ENCODE peak calls at places on chromosomes 2 and 18, in six cellular contexts. J is uterus, B is fibroblast of lung, F is HCT116, M is GM23338, I is colonic mucosa. Z is an unnamed sample.

GRCh38 chr2:181077128-181077709 is 96.8 kb downstream of the UBE2E3 start:
- DNase-seq in J (no peak), B (peak), F (peak), M (peak), I (peak), Z (peak)

GRCh38 chr18:3256693-3257626 is 5.0 kb upstream of the MYL12B start:
- DNase-seq in J (no peak), B (no peak), F (no peak), M (no peak), I (peak), Z (no peak)

GRCh38 chr18:33010149-33010548 is 237.3 kb upstream of the KLHL14 start:
- DNase-seq in J (no peak), B (no peak), F (no peak), M (peak), I (no peak), Z (no peak)

GRCh38 chr2:3457524-3458395 is 61.6 kb downstream of the ADI1 start:
- DNase-seq in J (no peak), B (no peak), F (no peak), M (no peak), I (no peak), Z (no peak)

GRCh38 chr2:601387-601698 is 75.9 kb downstream of the TMEM18 start:
- DNase-seq in J (no peak), B (no peak), F (no peak), M (no peak), I (no peak), Z (no peak)

GRCh38 chr2:50315366-50315765 is 716.6 kb downstream of the NRXN1 start:
- DNase-seq in J (no peak), B (no peak), F (no peak), M (no peak), I (no peak), Z (no peak)

GRCh38 chr2:166841679-166842078 is 46.6 kb upstream of the XIRP2 start:
- DNase-seq in J (no peak), B (no peak), F (no peak), M (peak), I (no peak), Z (no peak)

GRCh38 chr2:71751590-71751989 is 298.2 kb downstream of the DYSF start:
- DNase-seq in J (no peak), B (no peak), F (no peak), M (no peak), I (no peak), Z (no peak)

GRCh38 chr2:134491796-134492441 is 226.9 kb downstream of the TMEM163 start:
- DNase-seq in J (no peak), B (no peak), F (peak), M (no peak), I (no peak), Z (peak)

GRCh38 chr2:219638217-219638947 is 11.0 kb downstream of the SLC4A3 start:
- DNase-seq in J (peak), B (no peak), F (no peak), M (peak), I (no peak), Z (peak)

GRCh38 chr18:61308795-61309393 is 24.3 kb upstream of the CDH20 start:
- DNase-seq in J (no peak), B (no peak), F (no peak), M (no peak), I (no peak), Z (no peak)

GRCh38 chr2:9630001-9630749 is 622 bp downstream of the YWHAQ start:
- DNase-seq in J (peak), B (peak), F (peak), M (peak), I (peak), Z (peak)

GRCh38 chr18:28735731-28736130 is 558.8 kb upstream of the CDH2 start:
- DNase-seq in J (no peak), B (peak), F (no peak), M (no peak), I (no peak), Z (peak)

GRCh38 chr2:43114210-43114609 is 112.2 kb downstream of the ZFP36L2 start:
- DNase-seq in J (no peak), B (no peak), F (no peak), M (no peak), I (no peak), Z (peak)

GRCh38 chr18:61896767-61897166 is 4.0 kb upstream of the RNF152 start:
- DNase-seq in J (peak), B (peak), F (no peak), M (no peak), I (peak), Z (peak)

GRCh38 chr2:136185991-136186771 is 68.2 kb upstream of the CXCR4 start:
- DNase-seq in J (no peak), B (no peak), F (no peak), M (no peak), I (no peak), Z (no peak)

GRCh38 chr2:232870766-232871371 is 805 bp downstream of the SNORC start:
- DNase-seq in J (no peak), B (no peak), F (no peak), M (no peak), I (no peak), Z (no peak)

GRCh38 chr2:217941886-217942728 is 60.7 kb downstream of the TNS1 start:
- DNase-seq in J (no peak), B (no peak), F (no peak), M (no peak), I (no peak), Z (no peak)

GRCh38 chr2:231188506-231189170 is 9.8 kb upstream of the ARMC9 start:
- DNase-seq in J (no peak), B (no peak), F (no peak), M (no peak), I (no peak), Z (no peak)

GRCh38 chr2:1153959-1154358 is 203.3 kb downstream of the SNTG2 start:
- DNase-seq in J (peak), B (no peak), F (no peak), M (no peak), I (peak), Z (no peak)

GRCh38 chr2:144713410-144713809 is 193.5 kb upstream of the ZEB2 start:
- DNase-seq in J (no peak), B (no peak), F (no peak), M (no peak), I (no peak), Z (no peak)

GRCh38 chr18:80200171-80200931 is 47.0 kb downstream of the PARD6G start:
- DNase-seq in J (no peak), B (peak), F (no peak), M (peak), I (no peak), Z (no peak)

GRCh38 chr2:137675584-137676327 is 288.5 kb upstream of the HNMT start:
- DNase-seq in J (no peak), B (no peak), F (no peak), M (no peak), I (no peak), Z (no peak)

GRCh38 chr2:225112362-225113111 is 70.3 kb upstream of the DOCK10 start:
- DNase-seq in J (no peak), B (no peak), F (no peak), M (no peak), I (no peak), Z (no peak)

GRCh38 chr2:200728630-200729029 is 83.1 kb upstream of the BZW1 start:
- DNase-seq in J (no peak), B (peak), F (no peak), M (no peak), I (no peak), Z (peak)

GRCh38 chr2:43488737-43489136 is 107.1 kb downstream of the THADA start:
- DNase-seq in J (no peak), B (no peak), F (no peak), M (no peak), I (no peak), Z (no peak)

GRCh38 chr2:229407170-229407569 is 136.1 kb upstream of the PID1 start:
- DNase-seq in J (peak), B (peak), F (peak), M (no peak), I (peak), Z (peak)

GRCh38 chr18:12598181-12598921 is 59.6 kb downstream of the SPIRE1 start:
- DNase-seq in J (no peak), B (peak), F (no peak), M (peak), I (no peak), Z (no peak)

GRCh38 chr18:32378705-32379104 is 92.0 kb downstream of the GAREM1 start:
- DNase-seq in J (no peak), B (peak), F (no peak), M (no peak), I (peak), Z (peak)

GRCh38 chr2:65943099-65943786 is 491.7 kb upstream of the MEIS1 start:
- DNase-seq in J (no peak), B (no peak), F (no peak), M (no peak), I (no peak), Z (no peak)

GRCh38 chr2:195447353-195447975 is 209.6 kb upstream of the SLC39A10 start:
- DNase-seq in J (no peak), B (no peak), F (peak), M (no peak), I (peak), Z (no peak)

GRCh38 chr18:37564796-37565137 is 831 bp downstream of the CELF4 start:
- DNase-seq in J (peak), B (peak), F (no peak), M (peak), I (peak), Z (no peak)

GRCh38 chr2:130845507-130846085 is 8.9 kb downstream of the ARHGEF4 start:
- DNase-seq in J (no peak), B (no peak), F (no peak), M (no peak), I (no peak), Z (no peak)

GRCh38 chr2:110994250-110994961 is 126.3 kb upstream of the BCL2L11 start:
- DNase-seq in J (no peak), B (peak), F (no peak), M (no peak), I (no peak), Z (no peak)
- H3K27ac ChIP-seq in J (no peak), B (no peak), F (no peak), M (no peak), I (no peak), Z (no peak)

GRCh38 chr18:22221350-22221749 is 52.0 kb downstream of the GATA6 start:
- DNase-seq in J (no peak), B (no peak), F (no peak), M (no peak), I (no peak), Z (no peak)

GRCh38 chr18:22224339-22224738 is 55.0 kb downstream of the GATA6 start:
- DNase-seq in J (no peak), B (no peak), F (no peak), M (no peak), I (no peak), Z (no peak)

GRCh38 chr18:22223961-22224322 is 54.6 kb downstream of the GATA6 start:
- DNase-seq in J (no peak), B (no peak), F (no peak), M (no peak), I (peak), Z (no peak)

GRCh38 chr18:22223263-22223960 is 54.0 kb downstream of the GATA6 start:
- DNase-seq in J (peak), B (peak), F (peak), M (peak), I (peak), Z (peak)

DNA sequence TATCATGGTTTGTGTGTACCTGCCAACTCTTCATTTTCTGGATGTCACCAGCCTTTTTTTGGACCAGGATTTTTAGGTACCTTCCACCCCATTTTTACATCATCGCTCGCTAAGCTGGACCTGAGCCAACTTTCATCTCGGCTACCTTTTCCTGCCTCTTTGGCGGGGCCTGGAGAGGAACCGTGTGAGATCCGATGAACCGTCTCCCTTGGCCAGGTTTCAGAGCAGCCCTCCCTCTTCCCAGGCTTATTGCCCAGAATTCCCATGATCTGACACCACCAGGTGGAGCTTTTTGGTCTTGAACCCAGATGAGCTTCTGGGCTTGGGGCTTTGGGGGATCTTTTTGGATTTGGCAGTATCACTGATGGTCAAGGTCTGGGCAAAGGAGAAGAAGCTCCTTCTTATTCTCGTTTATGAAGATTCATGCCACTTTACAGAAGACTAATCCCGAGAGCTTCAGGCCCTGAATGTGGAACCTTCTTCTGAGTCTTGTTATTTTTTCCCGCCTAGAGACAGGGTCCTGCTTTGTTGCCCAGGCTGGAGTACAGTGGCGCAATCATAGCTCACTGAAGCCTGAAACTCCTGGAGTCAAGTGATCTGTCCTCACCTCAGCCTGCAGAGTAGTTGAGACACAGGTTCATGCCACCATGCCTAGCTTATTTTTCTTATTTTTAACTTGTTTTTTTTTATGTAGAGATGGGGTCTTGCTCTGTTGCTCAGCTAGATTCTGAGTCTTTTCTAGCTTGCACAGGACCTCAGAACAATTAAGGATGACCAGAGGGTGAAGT is 50.4 kb downstream of the GATA6 start:
- DNase-seq in J (no peak), B (no peak), F (peak), M (peak), I (no peak), Z (no peak)
- TF ChIP-seq CTCF in J (no peak), B (no peak), F (peak), M (peak), I (no peak), Z (no peak)

GRCh38 chr2:128601298-128602037 is 282.8 kb upstream of the HS6ST1 start:
- DNase-seq in J (no peak), B (no peak), F (no peak), M (no peak), I (no peak), Z (no peak)
- H3K27ac ChIP-seq in J (no peak), B (no peak), F (no peak), M (no peak), I (no peak), Z (no peak)

GRCh38 chr2:45728458-45728942 is 77.0 kb downstream of the PRKCE start:
- DNase-seq in J (no peak), B (no peak), F (no peak), M (no peak), I (no peak), Z (no peak)

GRCh38 chr2:45732946-45733345 is 81.5 kb downstream of the PRKCE start:
- DNase-seq in J (no peak), B (no peak), F (no peak), M (no peak), I (no peak), Z (no peak)

GRCh38 chr2:45732436-45732835 is 81.0 kb downstream of the PRKCE start:
- DNase-seq in J (no peak), B (no peak), F (no peak), M (no peak), I (no peak), Z (no peak)

GRCh38 chr2:45731146-45731545 is 79.7 kb downstream of the PRKCE start:
- DNase-seq in J (no peak), B (no peak), F (no peak), M (no peak), I (no peak), Z (no peak)

GRCh38 chr2:45729753-45730512 is 78.5 kb downstream of the PRKCE start:
- DNase-seq in J (no peak), B (no peak), F (peak), M (peak), I (no peak), Z (peak)
- TF ChIP-seq CTCF in J (no peak), B (no peak), F (peak), M (peak), I (peak), Z (no peak)

GRCh38 chr18:55522011-55522410 is 66.0 kb downstream of the TCF4 start:
- DNase-seq in J (peak), B (no peak), F (no peak), M (peak), I (peak), Z (no peak)

GRCh38 chr18:55529581-55529980 is 58.4 kb downstream of the TCF4 start:
- DNase-seq in J (no peak), B (no peak), F (no peak), M (no peak), I (no peak), Z (no peak)

GRCh38 chr18:55523001-55523400 is 65.0 kb downstream of the TCF4 start:
- DNase-seq in J (no peak), B (peak), F (no peak), M (no peak), I (no peak), Z (no peak)

GRCh38 chr18:55524353-55525123 is 63.5 kb downstream of the TCF4 start:
- DNase-seq in J (no peak), B (no peak), F (no peak), M (peak), I (no peak), Z (no peak)
- H3K27ac ChIP-seq in J (no peak), B (no peak), F (no peak), M (no peak), I (no peak), Z (no peak)

DNA sequence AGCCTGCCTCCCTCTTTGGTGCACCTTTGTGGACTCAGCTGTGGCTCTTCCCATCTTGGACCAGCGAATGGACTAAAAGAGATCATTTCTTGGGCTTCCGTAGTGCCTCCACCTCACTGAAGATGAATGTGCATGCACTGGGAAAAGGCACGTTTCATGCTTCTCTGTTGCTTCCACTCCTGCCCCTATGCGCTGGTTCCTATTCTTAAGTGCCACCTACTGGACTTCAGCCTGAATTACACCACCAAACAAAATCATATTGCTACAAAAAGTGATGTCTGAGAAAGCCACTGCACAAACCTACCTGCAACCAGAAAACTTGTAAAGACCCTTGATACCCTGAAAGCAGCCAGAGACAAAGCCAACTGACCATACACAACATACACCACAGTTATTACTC is 695.6 kb downstream of the TSN start:
- DNase-seq in J (no peak), B (peak), F (no peak), M (peak), I (no peak), Z (peak)
- TF ChIP-seq CTCF in J (no peak), B (peak), F (peak), M (peak), I (peak), Z (peak)

GRCh38 chr2:127088706-127089105 is 18.2 kb downstream of the BIN1 start:
- DNase-seq in J (no peak), B (no peak), F (no peak), M (no peak), I (no peak), Z (no peak)
- H3K27ac ChIP-seq in J (peak), B (no peak), F (no peak), M (no peak), I (no peak), Z (no peak)

GRCh38 chr2:237615631-237616249 is 11.6 kb upstream of the LRRFIP1 start:
- DNase-seq in J (no peak), B (no peak), F (no peak), M (no peak), I (no peak), Z (no peak)

GRCh38 chr2:237616373-237617304 is 10.7 kb upstream of the LRRFIP1 start:
- DNase-seq in J (no peak), B (peak), F (no peak), M (no peak), I (no peak), Z (no peak)

GRCh38 chr2:237612527-237613357 is 14.6 kb upstream of the LRRFIP1 start:
- DNase-seq in J (no peak), B (no peak), F (no peak), M (no peak), I (no peak), Z (no peak)

GRCh38 chr2:237613679-237614078 is 13.7 kb upstream of the LRRFIP1 start:
- DNase-seq in J (no peak), B (no peak), F (no peak), M (no peak), I (no peak), Z (no peak)

DNA sequence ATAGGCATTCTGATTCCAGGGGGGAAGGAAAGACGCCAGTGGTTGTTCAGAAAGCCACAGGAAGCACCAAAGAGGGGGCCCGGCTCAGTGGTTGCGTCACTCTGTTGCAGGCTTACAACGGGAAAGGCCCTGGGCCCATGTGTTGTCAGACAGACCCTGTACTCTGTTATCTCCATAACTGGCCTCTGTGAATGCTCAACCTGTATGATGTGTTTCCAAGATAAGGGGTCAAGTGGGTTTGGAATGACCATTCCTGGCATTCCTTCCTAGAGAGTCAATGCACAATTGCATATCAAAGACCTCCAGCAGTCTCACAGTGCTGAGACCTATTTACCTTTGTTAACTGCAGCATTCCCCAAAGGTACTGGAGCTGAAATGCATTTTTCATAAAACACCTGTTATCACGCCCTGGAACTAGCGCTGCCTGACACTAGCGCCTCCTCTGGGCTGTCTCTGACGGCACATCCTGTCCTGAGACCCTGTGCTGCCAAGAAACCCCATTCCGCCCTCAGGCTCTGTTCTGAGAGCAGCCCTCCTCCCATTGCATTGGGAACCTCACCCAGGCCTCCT is 13.2 kb upstream of the LRRFIP1 start:
- DNase-seq in J (no peak), B (no peak), F (no peak), M (peak), I (no peak), Z (no peak)
- TF ChIP-seq CTCF in J (no peak), B (no peak), F (peak), M (peak), I (no peak), Z (no peak)

GRCh38 chr2:207044380-207044779 is 105.1 kb downstream of the CPO start:
- DNase-seq in J (no peak), B (no peak), F (no peak), M (no peak), I (no peak), Z (no peak)

GRCh38 chr2:207041279-207041678 is 102.0 kb downstream of the CPO start:
- DNase-seq in J (no peak), B (peak), F (no peak), M (peak), I (no peak), Z (no peak)

GRCh38 chr2:207042155-207042554 is 102.8 kb downstream of the CPO start:
- DNase-seq in J (no peak), B (peak), F (no peak), M (no peak), I (no peak), Z (no peak)

GRCh38 chr2:207041753-207042152 is 102.4 kb downstream of the CPO start:
- DNase-seq in J (no peak), B (no peak), F (no peak), M (no peak), I (no peak), Z (no peak)

GRCh38 chr2:207042841-207043240 is 103.5 kb downstream of the CPO start:
- DNase-seq in J (no peak), B (no peak), F (no peak), M (no peak), I (no peak), Z (no peak)
- H3K27ac ChIP-seq in J (peak), B (no peak), F (no peak), M (no peak), I (no peak), Z (no peak)

Z was measured in RWPE1.